ENCODE peak calls at places on chromosomes 6 and 20, in six cellular contexts. O, P, U, Z, I and W are unnamed samples.

GRCh38 chr6:161103475-161103874 is 111.9 kb downstream of the MAP3K4 start:
- DNase-seq in I (no peak), U (no peak), P (no peak), O (no peak), Z (no peak), W (no peak)

GRCh38 chr6:137488736-137489409 is 5.3 kb downstream of the OLIG3 start:
- DNase-seq in Z (no peak), U (peak; percentile 84), I (no peak), O (peak; percentile 50), P (no peak), W (no peak)

GRCh38 chr20:38434310-38434741 is 802 bp downstream of the SNHG17 start:
- DNase-seq in Z (peak; percentile 24), I (peak; percentile 22), U (peak; percentile 62), O (peak; percentile 52), P (peak; percentile 42), W (no peak)

GRCh38 chr6:16254535-16254934 is 16.1 kb downstream of the GMPR start:
- DNase-seq in I (no peak), P (no peak), O (no peak), Z (no peak), U (no peak), W (no peak)

GRCh38 chr6:170005680-170006470 is 254.5 kb downstream of the ERMARD start:
- DNase-seq in I (no peak), Z (no peak), U (no peak), P (no peak), O (no peak), W (no peak)

GRCh38 chr6:20693466-20694063 is 159.3 kb downstream of the CDKAL1 start:
- DNase-seq in Z (no peak), P (peak; percentile 19), U (no peak), O (no peak), I (no peak), W (no peak)

GRCh38 chr20:37669062-37669772 is 24.6 kb upstream of the CTNNBL1 start:
- DNase-seq in U (peak; percentile 70), I (no peak), O (no peak), Z (no peak), P (no peak), W (no peak)

GRCh38 chr20:17503501-17504325 is 27.5 kb downstream of the BFSP1 start:
- DNase-seq in Z (no peak), I (no peak), O (no peak), U (peak; percentile 35), P (no peak), W (no peak)

GRCh38 chr6:142903806-142904205 is 41.2 kb downstream of the HIVEP2 start:
- DNase-seq in U (no peak), P (peak; percentile 40), Z (no peak), I (no peak), O (no peak), W (no peak)

GRCh38 chr6:142568857-142569597 is 267.2 kb downstream of the ADGRG6 start:
- DNase-seq in O (no peak), U (no peak), Z (no peak), I (no peak), P (no peak), W (no peak)

GRCh38 chr6:163900570-163900969 is 486.1 kb downstream of the QKI start:
- DNase-seq in U (no peak), P (no peak), I (no peak), O (no peak), Z (no peak), W (no peak)

GRCh38 chr6:1384549-1385128 is 4.7 kb upstream of the FOXF2 start:
- DNase-seq in P (no peak), O (no peak), U (peak; percentile 71), I (no peak), Z (no peak), W (no peak)

GRCh38 chr6:3061501-3061941 is 6.8 kb upstream of the RIPK1 start:
- DNase-seq in Z (no peak), U (no peak), O (no peak), P (no peak), I (no peak), W (no peak)

GRCh38 chr20:62900052-62900691 is 26.1 kb downstream of the DIDO1 start:
- DNase-seq in P (peak; percentile 77), U (peak; percentile 95), O (peak; percentile 73), I (peak; percentile 81), Z (peak; percentile 83), W (peak; percentile 55)

GRCh38 chr6:80466981-80467380 is 360.5 kb downstream of the BCKDHB start:
- DNase-seq in Z (no peak), O (no peak), U (no peak), I (no peak), P (no peak), W (no peak)

GRCh38 chr20:56400001-56400640 is 7.7 kb downstream of the CSTF1 start:
- DNase-seq in P (peak; percentile 66), I (peak; percentile 65), U (peak; percentile 78), Z (peak; percentile 74), O (no peak), W (peak; percentile 21)

GRCh38 chr20:58645277-58645968 is 5.7 kb upstream of the STX16 start:
- DNase-seq in Z (no peak), P (no peak), I (no peak), U (peak; percentile 33), O (no peak), W (no peak)

GRCh38 chr20:55740076-55740475 is 265.2 kb downstream of the CBLN4 start:
- DNase-seq in I (no peak), Z (no peak), O (no peak), P (no peak), U (no peak), W (no peak)

GRCh38 chr6:163309491-163310026 is 105.0 kb upstream of the QKI start:
- DNase-seq in Z (no peak), O (no peak), I (no peak), P (no peak), U (no peak), W (no peak)

GRCh38 chr6:43910638-43911353 is 140.8 kb downstream of the VEGFA start:
- DNase-seq in P (no peak), U (no peak), Z (no peak), I (no peak), O (peak; percentile 14), W (no peak)

GRCh38 chr6:26006086-26006939 is 43.7 kb downstream of the TRIM38 start:
- DNase-seq in P (no peak), U (no peak), Z (no peak), I (no peak), O (no peak), W (no peak)

GRCh38 chr6:53461041-53461656 is 83.8 kb downstream of the GCLC start:
- DNase-seq in U (no peak), Z (no peak), P (no peak), O (no peak), I (no peak), W (no peak)

GRCh38 chr6:169752074-169752623 is 727 bp downstream of the ERMARD start:
- DNase-seq in P (peak; percentile 46), U (peak; percentile 65), O (no peak), Z (peak; percentile 11), I (no peak), W (no peak)

GRCh38 chr6:158086054-158086705 is 81.9 kb downstream of the SERAC1 start:
- DNase-seq in P (peak; percentile 85), Z (no peak), O (no peak), U (no peak), I (no peak), W (no peak)

GRCh38 chr6:91020741-91021140 is 433.9 kb upstream of the MAP3K7 start:
- DNase-seq in P (no peak), I (no peak), Z (no peak), O (no peak), U (no peak), W (no peak)

GRCh38 chr6:11188161-11188915 is 44.1 kb downstream of the NEDD9 start:
- DNase-seq in U (no peak), P (no peak), I (no peak), O (no peak), Z (no peak), W (no peak)

GRCh38 chr6:11192167-11192566 is 40.3 kb downstream of the NEDD9 start:
- DNase-seq in Z (no peak), P (no peak), O (no peak), U (no peak), I (no peak), W (no peak)

GRCh38 chr6:11193434-11193833 is 39.0 kb downstream of the NEDD9 start:
- DNase-seq in Z (no peak), O (no peak), P (no peak), I (no peak), U (peak; percentile 17), W (no peak)

GRCh38 chr6:11189865-11190624 is 42.4 kb downstream of the NEDD9 start:
- DNase-seq in P (no peak), U (peak; percentile 33), Z (no peak), O (no peak), I (no peak), W (no peak)

GRCh38 chr6:11190625-11191245 is 41.7 kb downstream of the NEDD9 start:
- DNase-seq in O (no peak), U (peak; percentile 67), P (no peak), Z (no peak), I (no peak), W (no peak)
- TF ChIP-seq CTCF in O (no peak), U (no peak), P (no peak), Z (no peak), I (no peak), W (no peak)

GRCh38 chr6:107418118-107418517 is 41.2 kb downstream of the PDSS2 start:
- DNase-seq in O (no peak), P (no peak), U (peak; percentile 63), Z (no peak), I (no peak), W (no peak)
- TF ChIP-seq CTCF in O (no peak), P (peak; percentile 53), U (peak; percentile 82), Z (peak; percentile 63), I (peak; percentile 16), W (peak; percentile 40)

GRCh38 chr6:89817481-89817880 is 2.1 kb downstream of the MDN1 start:
- DNase-seq in Z (no peak), U (peak; percentile 86), I (no peak), O (no peak), P (no peak), W (no peak)

GRCh38 chr6:89818977-89819335 is 638 bp downstream of the MDN1 start:
- DNase-seq in P (no peak), O (no peak), I (no peak), U (no peak), Z (peak; percentile 43), W (no peak)

GRCh38 chr6:89819336-89820130 is at the start of gene MDN1:
- DNase-seq in P (peak; percentile 92), O (peak; percentile 94), U (peak; percentile 95), Z (peak; percentile 98), I (peak; percentile 90), W (peak; percentile 78)
- TF ChIP-seq CTCF in P (no peak), O (no peak), U (no peak), Z (no peak), I (no peak), W (no peak)

DNA sequence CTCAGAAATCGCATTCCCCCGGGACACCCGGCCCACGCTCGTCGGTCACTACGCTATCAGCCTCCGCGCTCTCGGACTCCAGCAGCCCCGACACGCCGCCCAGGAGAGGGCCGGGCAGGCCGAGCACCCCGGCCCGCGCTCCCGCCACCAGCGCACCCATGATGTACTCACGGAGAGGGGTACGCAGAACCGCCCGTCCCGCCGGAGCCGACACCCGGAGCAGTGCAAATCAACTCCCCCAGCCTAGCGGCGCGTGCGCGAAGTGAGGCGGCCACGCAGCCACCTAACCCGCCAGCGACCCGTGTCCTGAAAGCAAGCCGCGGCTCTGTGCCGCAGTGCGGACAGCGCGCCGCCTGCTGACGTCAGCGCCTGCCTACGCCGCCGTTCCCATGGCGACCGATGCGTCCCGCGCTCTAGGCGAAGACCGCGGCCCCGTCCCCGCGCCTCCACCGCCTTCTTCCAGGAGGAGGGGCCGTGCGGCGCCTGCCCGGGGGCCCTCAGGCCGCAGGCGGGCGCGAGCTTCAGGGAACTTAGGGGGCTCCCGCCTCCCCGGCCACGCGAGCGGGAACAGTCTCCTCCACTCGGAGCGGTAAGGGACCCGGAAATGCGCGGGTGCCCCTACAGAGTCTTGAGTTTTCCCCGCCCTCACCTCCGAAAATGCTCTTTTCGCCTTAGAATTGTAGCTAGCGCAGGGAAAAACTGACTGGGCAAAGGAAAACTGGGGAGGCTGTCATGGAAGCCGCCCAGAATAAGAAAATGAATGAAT is at the start of gene AHI1:
- DNase-seq in Z (peak; percentile 96), O (peak; percentile 98), U (peak; percentile 96), I (peak; percentile 93), P (peak; percentile 85), W (peak; percentile 90)
- TF ChIP-seq CTCF in Z (peak; percentile 3), O (no peak), U (peak; percentile 24), I (no peak), P (peak; percentile 19), W (peak; percentile 11)